ENCODE peak calls at places on chromosomes 11 and 22, in seven cellular contexts. V, J, X, H, N, B and F are unnamed samples.

GRCh38 chr11:61949169-61950034 is 749 bp upstream of the BEST1 start:
- DNase-seq in H (peak), V (peak), X (no peak), J (peak), B (peak), N (peak), F (peak)

GRCh38 chr11:102831128-102831708 is 12.2 kb downstream of the MMP3 start:
- DNase-seq in X (no peak), N (peak), B (no peak), J (peak), H (no peak), V (peak), F (peak)

GRCh38 chr11:67277231-67277961 is 11.1 kb downstream of the GRK2 start:
- DNase-seq in J (peak), N (peak), B (no peak), H (no peak), X (no peak), V (peak), F (peak)

GRCh38 chr22:32482708-32483107 is 8.1 kb downstream of the FBXO7 start:
- DNase-seq in N (no peak), H (no peak), B (no peak), V (no peak), X (no peak), J (peak), F (no peak)

GRCh38 chr11:70478194-70478890 is 80.0 kb downstream of the CTTN start:
- DNase-seq in X (no peak), V (no peak), B (no peak), H (no peak), N (no peak), J (no peak), F (no peak)

GRCh38 chr11:47980907-47981621 is 705 bp downstream of the PTPRJ start:
- DNase-seq in X (peak), J (peak), B (no peak), N (peak), V (peak), H (no peak), F (peak)

GRCh38 chr11:125923012-125923579 is 18.8 kb downstream of the DDX25 start:
- DNase-seq in X (peak), J (peak), H (peak), N (peak), V (peak), B (peak), F (peak)

GRCh38 chr11:39806652-39807051 is 1652.8 kb downstream of the LRRC4C start:
- DNase-seq in V (no peak), H (no peak), J (no peak), N (no peak), X (no peak), B (no peak), F (peak)

GRCh38 chr11:72736452-72737069 is 15.6 kb downstream of the ARAP1 start:
- DNase-seq in H (peak), N (peak), J (peak), B (no peak), X (no peak), V (no peak), F (peak)

GRCh38 chr22:36344106-36344827 is 43.5 kb downstream of the MYH9 start:
- DNase-seq in N (no peak), V (no peak), H (no peak), J (no peak), B (no peak), X (no peak), F (no peak)

GRCh38 chr11:559020-559620 is 1.4 kb downstream of the LMNTD2 start:
- DNase-seq in B (no peak), J (no peak), H (no peak), X (no peak), N (no peak), V (no peak), F (no peak)

GRCh38 chr22:40410272-40410671 is 39.9 kb downstream of the SGSM3 start:
- DNase-seq in V (no peak), N (no peak), H (peak), X (no peak), J (no peak), B (no peak), F (peak)

GRCh38 chr22:46803031-46803880 is 40.8 kb downstream of the TBC1D22A start:
- DNase-seq in N (peak), J (no peak), V (peak), B (peak), H (peak), X (peak), F (peak)

GRCh38 chr11:1178201-1178885 is 20.6 kb downstream of the MUC5AC start:
- DNase-seq in V (no peak), H (no peak), N (no peak), J (no peak), B (no peak), X (no peak), F (no peak)

GRCh38 chr11:115659061-115659963 is 155.1 kb upstream of the CADM1 start:
- DNase-seq in V (peak), N (peak), J (peak), H (no peak), B (no peak), X (no peak), F (peak)

GRCh38 chr22:47628477-47629272 is 866.2 kb downstream of the TBC1D22A start:
- DNase-seq in X (no peak), B (no peak), H (no peak), N (no peak), J (no peak), V (peak), F (no peak)

GRCh38 chr11:86068951-86069407 is at the start of gene PICALM:
- DNase-seq in J (peak), B (peak), H (peak), N (peak), X (peak), V (peak), F (peak)

GRCh38 chr22:42269407-42270177 is 861 bp downstream of the TCF20 start:
- DNase-seq in N (peak), J (no peak), H (peak), V (peak), B (no peak), X (no peak), F (peak)

GRCh38 chr11:69883292-69884255 is 64.4 kb upstream of the FGF3 start:
- DNase-seq in B (no peak), J (no peak), V (no peak), N (no peak), H (no peak), X (no peak), F (no peak)

GRCh38 chr11:31870609-31871309 is 59.6 kb upstream of the PAX6 start:
- DNase-seq in N (peak), B (peak), V (peak), J (peak), X (peak), H (peak), F (peak)

DNA sequence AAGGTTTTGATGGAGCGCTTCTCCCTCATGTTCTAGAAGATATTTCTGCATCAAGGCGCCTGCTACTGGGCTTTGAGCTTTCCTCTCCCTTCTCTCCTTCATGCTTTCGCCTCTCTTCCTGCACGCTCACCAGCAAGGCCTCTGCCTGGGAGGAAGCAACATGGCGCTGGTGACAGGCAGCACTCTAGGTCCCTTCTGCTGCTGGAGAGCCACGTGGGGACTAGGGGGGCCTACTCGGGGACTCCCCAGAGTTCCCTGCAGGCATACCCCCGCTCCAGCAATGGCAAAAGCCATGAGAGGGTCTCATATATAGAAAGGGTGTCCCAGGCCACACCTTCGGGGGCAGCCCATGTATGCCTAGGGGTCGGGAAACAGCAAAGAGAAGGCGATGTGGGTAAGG is 49.7 kb downstream of the GRIK4 start:
- DNase-seq in H (no peak), B (no peak), N (no peak), V (no peak), J (no peak), X (no peak), F (no peak)
- H3K18ac ChIP-seq in H (no peak), B (no peak), N (no peak), V (no peak), J (no peak), X (peak), F (no peak)

GRCh38 chr22:39316440-39317083 is 2.9 kb downstream of the RPL3 start:
- DNase-seq in X (peak), B (no peak), N (peak), H (peak), J (peak), V (peak), F (peak)
- H3K9ac ChIP-seq in X (no peak), B (no peak), N (peak), H (no peak), J (peak), V (peak), F (peak)

DNA sequence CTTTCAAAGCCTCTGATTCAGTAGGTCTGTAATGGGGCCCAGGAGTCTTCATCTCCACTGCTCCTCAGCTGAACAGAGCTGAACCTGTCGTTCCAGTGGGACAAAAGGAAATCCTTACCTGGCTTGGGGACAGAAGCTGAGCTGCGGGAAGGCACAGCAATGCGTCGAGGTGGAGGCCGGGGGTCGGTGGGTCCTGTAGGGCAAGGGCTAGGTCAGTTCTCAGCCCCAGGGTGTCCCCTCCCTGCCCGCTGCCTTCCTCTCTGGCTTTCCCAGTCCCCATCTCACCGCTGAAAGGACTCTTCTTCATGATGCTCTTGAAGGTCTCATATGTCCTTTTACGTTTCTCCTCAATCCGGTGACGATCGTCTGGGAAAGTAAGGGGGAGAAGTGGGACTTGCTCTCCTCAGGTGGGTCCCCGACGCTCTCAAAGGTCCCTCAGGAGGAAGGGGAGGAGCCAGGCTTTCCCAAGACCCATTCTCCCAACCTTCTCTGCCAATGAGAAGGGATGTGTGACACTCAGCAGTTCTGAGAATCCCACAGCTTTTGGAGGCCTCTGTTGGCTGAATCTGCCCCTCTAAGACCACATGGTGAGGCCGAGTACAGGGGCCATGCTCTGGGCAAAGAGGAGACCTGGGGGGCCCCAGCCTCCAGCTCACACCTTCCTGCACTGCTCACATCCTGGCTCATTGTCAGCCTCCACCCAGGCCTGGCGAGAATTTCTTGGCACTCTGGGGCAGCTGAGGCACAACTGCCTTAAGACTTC is 7.0 kb downstream of the RELA start:
- DNase-seq in B (no peak), H (no peak), V (no peak), X (no peak), N (no peak), J (no peak), F (no peak)
- H3K18ac ChIP-seq in B (no peak), H (no peak), V (no peak), X (no peak), N (no peak), J (no peak), F (no peak)

GRCh38 chr22:20514658-20515406 is 7.4 kb downstream of the MED15 start:
- DNase-seq in H (peak), X (no peak), J (peak), V (no peak), B (no peak), N (peak), F (no peak)
- H3K9ac ChIP-seq in H (no peak), X (no peak), J (no peak), V (no peak), B (no peak), N (peak), F (no peak)

DNA sequence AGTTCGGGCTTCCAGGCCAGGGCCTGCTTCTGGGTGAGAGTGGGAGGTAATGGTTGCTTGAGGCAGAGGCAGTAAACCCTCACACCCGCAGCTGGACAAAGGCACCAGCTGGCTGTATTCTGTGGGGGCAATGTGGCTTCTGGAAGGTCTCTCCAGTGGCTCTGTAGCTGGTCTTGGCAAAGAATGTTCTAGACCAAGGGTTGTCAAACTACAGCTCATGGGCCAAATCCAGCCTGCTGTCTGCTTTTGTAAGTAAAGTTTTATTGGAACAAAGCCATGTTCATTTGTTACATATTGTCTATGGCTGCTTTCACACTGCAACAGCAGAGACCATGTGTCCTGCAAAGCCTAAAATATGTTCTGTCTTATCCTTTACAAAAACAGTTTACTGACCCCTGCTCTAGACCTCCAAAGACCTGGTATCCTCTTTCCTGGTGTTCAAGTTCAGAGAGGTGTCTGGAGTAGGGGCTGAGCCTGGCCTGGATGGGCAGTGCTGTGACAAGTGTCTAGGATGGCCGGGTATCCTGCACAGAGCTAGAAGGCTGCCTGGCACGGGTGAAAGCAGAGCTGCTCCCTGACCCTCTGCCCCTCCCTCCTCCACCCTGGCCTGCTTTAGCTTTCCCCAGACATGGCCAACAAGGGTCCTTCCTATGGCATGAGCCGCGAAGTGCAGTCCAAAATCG is 3.4 kb downstream of the TAGLN start:
- DNase-seq in X (no peak), N (no peak), J (no peak), B (no peak), H (no peak), V (no peak), F (peak)
- H3K18ac ChIP-seq in X (peak), N (no peak), J (no peak), B (no peak), H (no peak), V (no peak), F (no peak)

DNA sequence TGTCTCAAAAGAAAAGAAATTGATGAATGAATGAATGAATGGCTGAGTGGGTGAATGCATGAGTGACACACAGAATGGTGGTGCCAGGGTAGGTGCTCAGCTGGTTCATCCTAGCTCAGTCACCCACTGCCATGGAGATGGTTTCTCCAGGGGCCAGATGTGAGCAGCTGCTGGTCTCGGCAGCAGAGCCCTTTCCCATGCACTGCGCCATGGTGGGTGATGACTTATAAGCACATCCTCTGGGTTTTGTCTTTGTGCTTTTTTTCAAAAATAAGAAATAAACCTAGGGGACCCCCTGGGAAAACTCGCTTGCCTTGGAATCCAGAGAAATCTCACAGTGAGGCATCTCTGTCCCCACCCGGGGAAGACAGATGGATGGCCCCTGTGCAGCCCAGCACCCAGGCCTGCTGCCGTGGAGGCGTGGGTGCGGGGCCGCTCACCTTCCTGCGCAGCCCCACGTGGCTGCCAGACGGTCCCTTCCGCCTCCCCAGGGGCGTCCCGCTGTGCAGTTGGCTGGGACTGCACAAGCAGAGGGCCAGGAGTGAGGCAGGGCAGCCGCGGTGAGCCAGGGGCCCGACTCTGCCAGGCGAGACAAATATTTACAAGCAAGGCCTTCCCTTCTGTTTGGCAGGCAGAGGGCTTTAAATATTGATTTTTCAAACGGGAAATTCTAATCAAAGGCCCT is 24.2 kb downstream of the MPPED1 start:
- DNase-seq in J (no peak), N (no peak), B (no peak), H (no peak), V (peak), X (no peak), F (no peak)
- H3K9ac ChIP-seq in J (no peak), N (no peak), B (no peak), H (no peak), V (no peak), X (no peak), F (no peak)

GRCh38 chr22:37910863-37911262 is 4.8 kb downstream of the MICALL1 start:
- DNase-seq in H (no peak), N (no peak), X (no peak), V (no peak), B (no peak), J (no peak), F (no peak)
- H3K18ac ChIP-seq in H (peak), N (no peak), X (peak), V (no peak), B (no peak), J (no peak), F (no peak)

GRCh38 chr11:12695221-12695794 is 21.1 kb downstream of the TEAD1 start:
- DNase-seq in N (no peak), B (no peak), X (no peak), J (no peak), V (no peak), H (no peak), F (no peak)
- H3K9ac ChIP-seq in N (peak), B (no peak), X (no peak), J (peak), V (no peak), H (no peak), F (no peak)

DNA sequence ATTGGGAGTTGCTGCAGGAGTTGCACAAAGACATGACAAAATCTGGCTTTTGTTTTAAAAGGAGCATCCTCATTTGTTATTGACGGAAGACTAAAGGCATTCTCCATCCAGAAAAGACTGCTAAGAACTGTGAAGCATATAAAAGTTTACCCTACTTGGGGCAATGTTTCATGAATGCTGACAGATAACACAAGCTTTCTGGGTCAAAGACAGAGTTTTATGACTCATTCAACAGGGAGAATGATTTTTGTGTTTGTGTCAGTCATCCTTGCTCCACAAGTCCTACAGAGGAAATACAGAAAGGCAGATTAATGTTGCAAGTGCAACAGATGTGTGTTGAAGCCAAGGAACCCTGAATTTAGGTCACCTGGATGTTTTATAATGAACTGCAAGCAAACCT is 2.5 kb downstream of the GLYATL1 start:
- DNase-seq in B (no peak), X (no peak), H (no peak), N (no peak), J (no peak), V (no peak), F (no peak)
- H3K18ac ChIP-seq in B (no peak), X (no peak), H (no peak), N (no peak), J (no peak), V (no peak), F (no peak)